ENCODE peak calls at places on chromosomes 5 and 9, in nine cellular contexts. B is M059J; Z is NCI-H748 treated with DMSO at 0.1 percent for 48 hours; T is H7; A is breast epithelium; R is MG63; M is HCEC 1CT; X is GM04503; H is activated naive CD4-positive, alpha-beta T cell treated with Interleukin-2 at 50 U/mL for 16 hours. W is an unnamed sample.

GRCh38 chr5:33470544-33470943 is 29.8 kb downstream of the TARS1 start:
- DNase-seq in A (no peak), M (peak), H (no peak), B (peak), X (no peak), T (no peak), Z (peak), R (no peak), W (peak)

GRCh38 chr5:109163336-109163735 is 246.4 kb downstream of the PJA2 start:
- DNase-seq in M (no peak), H (no peak), T (no peak), X (no peak), Z (no peak), R (no peak), A (no peak), B (no peak), W (no peak)

GRCh38 chr9:38685535-38685934 is 34.4 kb downstream of the FAM240B start:
- DNase-seq in M (no peak), R (no peak), T (no peak), A (no peak), H (no peak), Z (no peak), X (no peak), B (no peak), W (no peak)

GRCh38 chr9:131259916-131260597 is 16.3 kb downstream of the FAM78A start:
- DNase-seq in H (no peak), B (no peak), X (no peak), Z (no peak), M (no peak), R (no peak), A (no peak), T (peak), W (no peak)

GRCh38 chr9:85536076-85536475 is 205.7 kb downstream of the AGTPBP1 start:
- DNase-seq in R (peak), B (peak), H (no peak), A (peak), Z (no peak), M (peak), T (peak), X (peak), W (peak)

GRCh38 chr5:137470111-137470920 is 28.8 kb downstream of the SPOCK1 start:
- DNase-seq in Z (no peak), R (peak), M (peak), T (no peak), B (peak), H (no peak), A (no peak), X (peak), W (peak)

GRCh38 chr9:88503101-88503844 is 31.7 kb upstream of the NXNL2 start:
- DNase-seq in R (no peak), X (no peak), T (no peak), A (no peak), Z (no peak), H (no peak), M (no peak), B (no peak), W (no peak)

GRCh38 chr5:9765421-9765820 is 135.3 kb upstream of the TAS2R1 start:
- DNase-seq in H (no peak), A (no peak), Z (no peak), B (no peak), M (no peak), T (no peak), R (no peak), X (peak), W (no peak)

GRCh38 chr5:9212605-9213004 is 333.3 kb downstream of the SEMA5A start:
- DNase-seq in M (peak), R (no peak), H (no peak), X (no peak), B (peak), Z (no peak), A (no peak), T (no peak), W (no peak)

GRCh38 chr9:89020754-89021153 is 29.5 kb downstream of the S1PR3 start:
- DNase-seq in R (no peak), B (no peak), M (no peak), H (no peak), X (no peak), A (no peak), Z (no peak), T (no peak), W (no peak)

W was measured in AG04449.